ENCODE peak calls at places on chromosomes 12 and 14, in ten cellular contexts. One of them, this sample, is unnamed.

GRCh38 chr12:15852383-15852782 is 29.8 kb upstream of the STRAP start:
- DNase-seq in H4: peak
- DNase-seq in MCF 10A: peak
- DNase-seq in NCI-H1694: no peak
- DNase-seq in NCI-H510A treated with DMSO at 0.1 percent for 48 hours: no peak
- DNase-seq in anterior cingulate cortex: no peak
- DNase-seq in GM04504: no peak
- DNase-seq in NCI-H1092 treated with DMSO at 0.1 percent for 48 hours: no peak
- DNase-seq in endothelial cell: no peak
- DNase-seq in fibroblast of the aortic adventitia: peak
- DNase-seq in this sample: no peak

GRCh38 chr14:23307146-23307447 is 464 bp downstream of the BCL2L2 start:
- DNase-seq in H4: no peak
- DNase-seq in MCF 10A: no peak
- DNase-seq in NCI-H1694: no peak
- DNase-seq in NCI-H510A treated with DMSO at 0.1 percent for 48 hours: no peak
- DNase-seq in anterior cingulate cortex: no peak
- DNase-seq in GM04504: no peak
- DNase-seq in NCI-H1092 treated with DMSO at 0.1 percent for 48 hours: no peak
- DNase-seq in endothelial cell: no peak
- DNase-seq in fibroblast of the aortic adventitia: no peak
- DNase-seq in this sample: no peak

GRCh38 chr14:53180272-53181221 is 27.4 kb upstream of the DDHD1 start:
- DNase-seq in H4: peak
- DNase-seq in MCF 10A: peak
- DNase-seq in NCI-H1694: no peak
- DNase-seq in NCI-H510A treated with DMSO at 0.1 percent for 48 hours: no peak
- DNase-seq in anterior cingulate cortex: no peak
- DNase-seq in GM04504: no peak
- DNase-seq in NCI-H1092 treated with DMSO at 0.1 percent for 48 hours: no peak
- DNase-seq in endothelial cell: no peak
- DNase-seq in fibroblast of the aortic adventitia: peak
- DNase-seq in this sample: peak

GRCh38 chr12:132279184-132279889 is 50.1 kb downstream of the GALNT9 start:
- DNase-seq in H4: no peak
- DNase-seq in MCF 10A: no peak
- DNase-seq in NCI-H1694: no peak
- DNase-seq in NCI-H510A treated with DMSO at 0.1 percent for 48 hours: no peak
- DNase-seq in anterior cingulate cortex: no peak
- DNase-seq in GM04504: no peak
- DNase-seq in NCI-H1092 treated with DMSO at 0.1 percent for 48 hours: no peak
- DNase-seq in endothelial cell: no peak
- DNase-seq in fibroblast of the aortic adventitia: no peak
- DNase-seq in this sample: no peak

GRCh38 chr14:94768141-94768520 is 1.8 kb downstream of the GSC start:
- DNase-seq in H4: no peak
- DNase-seq in MCF 10A: no peak
- DNase-seq in NCI-H1694: no peak
- DNase-seq in NCI-H510A treated with DMSO at 0.1 percent for 48 hours: no peak
- DNase-seq in anterior cingulate cortex: no peak
- DNase-seq in GM04504: no peak
- DNase-seq in NCI-H1092 treated with DMSO at 0.1 percent for 48 hours: no peak
- DNase-seq in endothelial cell: no peak
- DNase-seq in fibroblast of the aortic adventitia: no peak
- DNase-seq in this sample: no peak

GRCh38 chr12:13099066-13099909 is 4.2 kb downstream of the GSG1 start:
- DNase-seq in H4: peak
- DNase-seq in MCF 10A: no peak
- DNase-seq in NCI-H1694: no peak
- DNase-seq in NCI-H510A treated with DMSO at 0.1 percent for 48 hours: no peak
- DNase-seq in anterior cingulate cortex: no peak
- DNase-seq in GM04504: no peak
- DNase-seq in NCI-H1092 treated with DMSO at 0.1 percent for 48 hours: no peak
- DNase-seq in endothelial cell: peak
- DNase-seq in fibroblast of the aortic adventitia: no peak
- DNase-seq in this sample: no peak

GRCh38 chr12:26119391-26119981 is 5.4 kb downstream of the BHLHE41 start:
- DNase-seq in H4: peak
- DNase-seq in MCF 10A: peak
- DNase-seq in NCI-H1694: no peak
- DNase-seq in NCI-H510A treated with DMSO at 0.1 percent for 48 hours: peak
- DNase-seq in anterior cingulate cortex: no peak
- DNase-seq in GM04504: no peak
- DNase-seq in NCI-H1092 treated with DMSO at 0.1 percent for 48 hours: peak
- DNase-seq in endothelial cell: no peak
- DNase-seq in fibroblast of the aortic adventitia: peak
- DNase-seq in this sample: peak

GRCh38 chr14:32426596-32427408 is 97.7 kb downstream of the AKAP6 start:
- DNase-seq in H4: no peak
- DNase-seq in MCF 10A: no peak
- DNase-seq in NCI-H1694: no peak
- DNase-seq in NCI-H510A treated with DMSO at 0.1 percent for 48 hours: no peak
- DNase-seq in anterior cingulate cortex: no peak
- DNase-seq in GM04504: no peak
- DNase-seq in NCI-H1092 treated with DMSO at 0.1 percent for 48 hours: peak
- DNase-seq in endothelial cell: no peak
- DNase-seq in fibroblast of the aortic adventitia: no peak
- DNase-seq in this sample: peak

GRCh38 chr12:103908877-103909276 is 21.3 kb upstream of the HSP90B1 start:
- DNase-seq in H4: no peak
- DNase-seq in MCF 10A: no peak
- DNase-seq in NCI-H1694: no peak
- DNase-seq in NCI-H510A treated with DMSO at 0.1 percent for 48 hours: no peak
- DNase-seq in anterior cingulate cortex: no peak
- DNase-seq in GM04504: no peak
- DNase-seq in NCI-H1092 treated with DMSO at 0.1 percent for 48 hours: no peak
- DNase-seq in endothelial cell: no peak
- DNase-seq in fibroblast of the aortic adventitia: peak
- DNase-seq in this sample: no peak

GRCh38 chr12:116121453-116121871 is 156.0 kb downstream of the MED13L start:
- DNase-seq in H4: no peak
- DNase-seq in MCF 10A: peak
- DNase-seq in NCI-H1694: no peak
- DNase-seq in NCI-H510A treated with DMSO at 0.1 percent for 48 hours: no peak
- DNase-seq in anterior cingulate cortex: no peak
- DNase-seq in GM04504: no peak
- DNase-seq in NCI-H1092 treated with DMSO at 0.1 percent for 48 hours: no peak
- DNase-seq in endothelial cell: no peak
- DNase-seq in fibroblast of the aortic adventitia: peak
- DNase-seq in this sample: no peak

GRCh38 chr14:103031956-103032355 is 25.4 kb downstream of the CDC42BPB start:
- DNase-seq in H4: no peak
- DNase-seq in MCF 10A: no peak
- DNase-seq in NCI-H1694: no peak
- DNase-seq in NCI-H510A treated with DMSO at 0.1 percent for 48 hours: peak
- DNase-seq in anterior cingulate cortex: no peak
- DNase-seq in GM04504: no peak
- DNase-seq in NCI-H1092 treated with DMSO at 0.1 percent for 48 hours: peak
- DNase-seq in endothelial cell: peak
- DNase-seq in fibroblast of the aortic adventitia: no peak
- DNase-seq in this sample: peak

GRCh38 chr12:72828662-72829324 is 556.6 kb downstream of the TRHDE start:
- DNase-seq in H4: no peak
- DNase-seq in MCF 10A: no peak
- DNase-seq in NCI-H1694: no peak
- DNase-seq in NCI-H510A treated with DMSO at 0.1 percent for 48 hours: no peak
- DNase-seq in anterior cingulate cortex: no peak
- DNase-seq in GM04504: no peak
- DNase-seq in NCI-H1092 treated with DMSO at 0.1 percent for 48 hours: no peak
- DNase-seq in endothelial cell: no peak
- DNase-seq in fibroblast of the aortic adventitia: no peak
- DNase-seq in this sample: no peak

GRCh38 chr12:25960176-25960575 is 1.7 kb downstream of the RASSF8 start:
- DNase-seq in H4: peak
- DNase-seq in MCF 10A: peak
- DNase-seq in NCI-H1694: no peak
- DNase-seq in NCI-H510A treated with DMSO at 0.1 percent for 48 hours: no peak
- DNase-seq in anterior cingulate cortex: no peak
- DNase-seq in GM04504: no peak
- DNase-seq in NCI-H1092 treated with DMSO at 0.1 percent for 48 hours: no peak
- DNase-seq in endothelial cell: peak
- DNase-seq in fibroblast of the aortic adventitia: peak
- DNase-seq in this sample: peak

GRCh38 chr14:50397461-50398196 is 948 bp upstream of the CDKL1 start:
- DNase-seq in H4: no peak
- DNase-seq in MCF 10A: peak
- DNase-seq in NCI-H1694: peak
- DNase-seq in NCI-H510A treated with DMSO at 0.1 percent for 48 hours: no peak
- DNase-seq in anterior cingulate cortex: no peak
- DNase-seq in GM04504: no peak
- DNase-seq in NCI-H1092 treated with DMSO at 0.1 percent for 48 hours: no peak
- DNase-seq in endothelial cell: no peak
- DNase-seq in fibroblast of the aortic adventitia: peak
- DNase-seq in this sample: peak

GRCh38 chr12:89244536-89244935 is 107.8 kb downstream of the DUSP6 start:
- DNase-seq in H4: no peak
- DNase-seq in MCF 10A: no peak
- DNase-seq in NCI-H1694: no peak
- DNase-seq in NCI-H510A treated with DMSO at 0.1 percent for 48 hours: no peak
- DNase-seq in anterior cingulate cortex: no peak
- DNase-seq in GM04504: no peak
- DNase-seq in NCI-H1092 treated with DMSO at 0.1 percent for 48 hours: no peak
- DNase-seq in endothelial cell: no peak
- DNase-seq in fibroblast of the aortic adventitia: peak
- DNase-seq in this sample: no peak

GRCh38 chr14:71487941-71488340 is 444.3 kb upstream of the RGS6 start:
- DNase-seq in H4: no peak
- DNase-seq in MCF 10A: peak
- DNase-seq in NCI-H1694: no peak
- DNase-seq in NCI-H510A treated with DMSO at 0.1 percent for 48 hours: no peak
- DNase-seq in anterior cingulate cortex: no peak
- DNase-seq in GM04504: no peak
- DNase-seq in NCI-H1092 treated with DMSO at 0.1 percent for 48 hours: no peak
- DNase-seq in endothelial cell: no peak
- DNase-seq in fibroblast of the aortic adventitia: peak
- DNase-seq in this sample: no peak

GRCh38 chr14:103629503-103630121 is 601 bp downstream of the KLC1 start:
- DNase-seq in H4: no peak
- DNase-seq in MCF 10A: peak
- DNase-seq in NCI-H1694: no peak
- DNase-seq in NCI-H510A treated with DMSO at 0.1 percent for 48 hours: peak
- DNase-seq in anterior cingulate cortex: no peak
- DNase-seq in GM04504: no peak
- DNase-seq in NCI-H1092 treated with DMSO at 0.1 percent for 48 hours: peak
- DNase-seq in endothelial cell: peak
- DNase-seq in fibroblast of the aortic adventitia: no peak
- DNase-seq in this sample: peak

GRCh38 chr12:12721251-12721689 is 4.1 kb downstream of the CDKN1B start:
- DNase-seq in H4: no peak
- DNase-seq in MCF 10A: peak
- DNase-seq in NCI-H1694: no peak
- DNase-seq in NCI-H510A treated with DMSO at 0.1 percent for 48 hours: no peak
- DNase-seq in anterior cingulate cortex: no peak
- DNase-seq in GM04504: no peak
- DNase-seq in NCI-H1092 treated with DMSO at 0.1 percent for 48 hours: peak
- DNase-seq in endothelial cell: no peak
- DNase-seq in fibroblast of the aortic adventitia: peak
- DNase-seq in this sample: no peak

GRCh38 chr12:100955139-100955538 is 160.6 kb downstream of the ANO4 start:
- DNase-seq in H4: peak
- DNase-seq in MCF 10A: peak
- DNase-seq in NCI-H1694: no peak
- DNase-seq in NCI-H510A treated with DMSO at 0.1 percent for 48 hours: no peak
- DNase-seq in anterior cingulate cortex: no peak
- DNase-seq in GM04504: no peak
- DNase-seq in NCI-H1092 treated with DMSO at 0.1 percent for 48 hours: no peak
- DNase-seq in endothelial cell: no peak
- DNase-seq in fibroblast of the aortic adventitia: peak
- DNase-seq in this sample: no peak

GRCh38 chr12:7241404-7242005 is 52.0 kb downstream of the PEX5 start:
- DNase-seq in H4: peak
- DNase-seq in MCF 10A: peak
- DNase-seq in NCI-H1694: no peak
- DNase-seq in NCI-H510A treated with DMSO at 0.1 percent for 48 hours: no peak
- DNase-seq in anterior cingulate cortex: no peak
- DNase-seq in GM04504: peak
- DNase-seq in NCI-H1092 treated with DMSO at 0.1 percent for 48 hours: no peak
- DNase-seq in endothelial cell: no peak
- DNase-seq in fibroblast of the aortic adventitia: peak
- DNase-seq in this sample: no peak

GRCh38 chr12:75705749-75706719 is 194.6 kb upstream of the KRR1 start:
- DNase-seq in H4: peak
- DNase-seq in MCF 10A: peak
- DNase-seq in NCI-H1694: no peak
- DNase-seq in NCI-H510A treated with DMSO at 0.1 percent for 48 hours: peak
- DNase-seq in anterior cingulate cortex: no peak
- DNase-seq in GM04504: peak
- DNase-seq in NCI-H1092 treated with DMSO at 0.1 percent for 48 hours: no peak
- DNase-seq in endothelial cell: peak
- DNase-seq in fibroblast of the aortic adventitia: peak
- DNase-seq in this sample: peak

GRCh38 chr12:10361084-10361483 is 28.8 kb downstream of the KLRK1 start:
- DNase-seq in H4: peak
- DNase-seq in MCF 10A: peak
- DNase-seq in NCI-H1694: no peak
- DNase-seq in NCI-H510A treated with DMSO at 0.1 percent for 48 hours: peak
- DNase-seq in anterior cingulate cortex: no peak
- DNase-seq in GM04504: no peak
- DNase-seq in NCI-H1092 treated with DMSO at 0.1 percent for 48 hours: peak
- DNase-seq in endothelial cell: no peak
- DNase-seq in fibroblast of the aortic adventitia: no peak
- DNase-seq in this sample: peak

GRCh38 chr12:119695034-119695433 is 27.1 kb downstream of the PRKAB1 start:
- DNase-seq in H4: no peak
- DNase-seq in MCF 10A: peak
- DNase-seq in NCI-H1694: no peak
- DNase-seq in NCI-H510A treated with DMSO at 0.1 percent for 48 hours: peak
- DNase-seq in anterior cingulate cortex: no peak
- DNase-seq in GM04504: no peak
- DNase-seq in NCI-H1092 treated with DMSO at 0.1 percent for 48 hours: no peak
- DNase-seq in endothelial cell: no peak
- DNase-seq in fibroblast of the aortic adventitia: no peak
- DNase-seq in this sample: no peak

GRCh38 chr14:105272623-105273022 is 24.3 kb downstream of the BTBD6 start:
- DNase-seq in H4: no peak
- DNase-seq in MCF 10A: no peak
- DNase-seq in NCI-H1694: no peak
- DNase-seq in NCI-H510A treated with DMSO at 0.1 percent for 48 hours: peak
- DNase-seq in anterior cingulate cortex: no peak
- DNase-seq in GM04504: no peak
- DNase-seq in NCI-H1092 treated with DMSO at 0.1 percent for 48 hours: no peak
- DNase-seq in endothelial cell: no peak
- DNase-seq in fibroblast of the aortic adventitia: no peak
- DNase-seq in this sample: no peak

GRCh38 chr12:108855284-108856169 is 1.9 kb downstream of the SSH1 start:
- DNase-seq in H4: no peak
- DNase-seq in MCF 10A: no peak
- DNase-seq in NCI-H1694: no peak
- DNase-seq in NCI-H510A treated with DMSO at 0.1 percent for 48 hours: no peak
- DNase-seq in anterior cingulate cortex: no peak
- DNase-seq in GM04504: no peak
- DNase-seq in NCI-H1092 treated with DMSO at 0.1 percent for 48 hours: no peak
- DNase-seq in endothelial cell: no peak
- DNase-seq in fibroblast of the aortic adventitia: no peak
- DNase-seq in this sample: no peak

GRCh38 chr12:31323466-31324115 is 2.4 kb downstream of the SINHCAF start:
- DNase-seq in H4: peak
- DNase-seq in MCF 10A: no peak
- DNase-seq in NCI-H1694: no peak
- DNase-seq in NCI-H510A treated with DMSO at 0.1 percent for 48 hours: no peak
- DNase-seq in anterior cingulate cortex: no peak
- DNase-seq in GM04504: no peak
- DNase-seq in NCI-H1092 treated with DMSO at 0.1 percent for 48 hours: peak
- DNase-seq in endothelial cell: no peak
- DNase-seq in fibroblast of the aortic adventitia: no peak
- DNase-seq in this sample: peak

GRCh38 chr12:30719060-30719459 is 23.4 kb upstream of the IPO8 start:
- DNase-seq in H4: peak
- DNase-seq in MCF 10A: peak
- DNase-seq in NCI-H1694: no peak
- DNase-seq in NCI-H510A treated with DMSO at 0.1 percent for 48 hours: no peak
- DNase-seq in anterior cingulate cortex: no peak
- DNase-seq in GM04504: peak
- DNase-seq in NCI-H1092 treated with DMSO at 0.1 percent for 48 hours: no peak
- DNase-seq in endothelial cell: no peak
- DNase-seq in fibroblast of the aortic adventitia: peak
- DNase-seq in this sample: no peak

GRCh38 chr12:117134059-117134458 is 34.8 kb upstream of the TESC start:
- DNase-seq in H4: no peak
- DNase-seq in MCF 10A: no peak
- DNase-seq in NCI-H1694: peak
- DNase-seq in NCI-H510A treated with DMSO at 0.1 percent for 48 hours: no peak
- DNase-seq in anterior cingulate cortex: no peak
- DNase-seq in GM04504: no peak
- DNase-seq in NCI-H1092 treated with DMSO at 0.1 percent for 48 hours: no peak
- DNase-seq in endothelial cell: no peak
- DNase-seq in fibroblast of the aortic adventitia: no peak
- DNase-seq in this sample: no peak

This sample was measured in BE2C.